ENCODE peak calls at places on chromosomes 5 and 9, in eight cellular contexts. W is ELR; P is MM.1S; X is CD8-positive, alpha-beta T cell; N is neural crest cell; D is colonic mucosa; I is cardiac muscle cell; C is neural progenitor cell. K is an unnamed sample.

GRCh38 chr5:82635561-82636288 is 357.6 kb upstream of the RPS23 start:
- DNase-seq in W (peak), P (no peak), X (no peak), N (no peak), D (peak), I (no peak), C (no peak), K (no peak)

GRCh38 chr5:32687167-32687831 is 23.8 kb upstream of the NPR3 start:
- DNase-seq in W (no peak), P (no peak), X (no peak), N (no peak), D (no peak), I (no peak), C (no peak), K (peak)

GRCh38 chr9:102650896-102651295 is 344.2 kb upstream of the CYLC2 start:
- DNase-seq in W (peak), P (no peak), X (no peak), N (no peak), D (no peak), I (no peak), C (no peak), K (no peak)

GRCh38 chr5:175383350-175383749 is 60.6 kb downstream of the DRD1 start:
- DNase-seq in W (no peak), P (no peak), X (no peak), N (peak), D (peak), I (no peak), C (no peak), K (peak)

GRCh38 chr9:114774504-114774903 is 31.3 kb downstream of the TNFSF15 start:
- DNase-seq in W (no peak), P (peak), X (no peak), N (no peak), D (no peak), I (no peak), C (peak), K (no peak)

GRCh38 chr5:150022163-150022540 is 21.6 kb downstream of the HMGXB3 start:
- DNase-seq in W (peak), P (peak), X (no peak), N (no peak), D (no peak), I (no peak), C (no peak), K (no peak)

GRCh38 chr5:78540335-78541057 is 108.1 kb downstream of the LHFPL2 start:
- DNase-seq in W (no peak), P (no peak), X (no peak), N (peak), D (no peak), I (no peak), C (peak), K (peak)

GRCh38 chr5:34411470-34412346 is 244.4 kb upstream of the RAI14 start:
- DNase-seq in W (no peak), P (no peak), X (no peak), N (no peak), D (no peak), I (no peak), C (peak), K (no peak)

GRCh38 chr5:113489299-113489698 is 1.0 kb upstream of the MCC start:
- DNase-seq in W (peak), P (peak), X (no peak), N (no peak), D (no peak), I (no peak), C (no peak), K (no peak)

GRCh38 chr9:88005146-88005750 is 30.9 kb upstream of the CDK20 start:
- DNase-seq in W (peak), P (no peak), X (no peak), N (no peak), D (no peak), I (no peak), C (no peak), K (no peak)

GRCh38 chr5:122845253-122846050 is at the start of gene SNX24:
- DNase-seq in W (peak), P (peak), X (peak), N (peak), D (peak), I (peak), C (peak), K (peak)

GRCh38 chr5:110957934-110958333 is 113.6 kb upstream of the TSLP start:
- DNase-seq in W (peak), P (no peak), X (no peak), N (no peak), D (no peak), I (no peak), C (no peak), K (no peak)

GRCh38 chr9:92968081-92968480 is 20.8 kb downstream of the FGD3 start:
- DNase-seq in W (no peak), P (no peak), X (peak), N (no peak), D (no peak), I (no peak), C (no peak), K (no peak)

GRCh38 chr5:147248584-147248983 is 13.8 kb downstream of the STK32A start:
- DNase-seq in W (no peak), P (no peak), X (no peak), N (no peak), D (no peak), I (no peak), C (no peak), K (no peak)

GRCh38 chr5:167261309-167262100 is 1029.9 kb upstream of the WWC1 start:
- DNase-seq in W (peak), P (no peak), X (no peak), N (no peak), D (no peak), I (no peak), C (peak), K (no peak)

GRCh38 chr9:120413121-120414048 is 166.6 kb downstream of the CDK5RAP2 start:
- DNase-seq in W (no peak), P (no peak), X (no peak), N (no peak), D (no peak), I (no peak), C (peak), K (no peak)

GRCh38 chr5:38426986-38427950 is 129.2 kb downstream of the LIFR start:
- DNase-seq in W (peak), P (no peak), X (no peak), N (no peak), D (no peak), I (no peak), C (no peak), K (no peak)

GRCh38 chr5:68515514-68515913 is 300.0 kb downstream of the PIK3R1 start:
- DNase-seq in W (no peak), P (no peak), X (no peak), N (no peak), D (no peak), I (no peak), C (no peak), K (no peak)

GRCh38 chr5:137101544-137101943 is 397.6 kb downstream of the SPOCK1 start:
- DNase-seq in W (no peak), P (no peak), X (no peak), N (no peak), D (no peak), I (no peak), C (no peak), K (no peak)

GRCh38 chr5:150492621-150493020 is 15.3 kb upstream of the NDST1 start:
- DNase-seq in W (peak), P (no peak), X (no peak), N (no peak), D (no peak), I (no peak), C (no peak), K (peak)

GRCh38 chr5:142445266-142445665 is 120.4 kb upstream of the SPRY4 start:
- DNase-seq in W (peak), P (no peak), X (no peak), N (no peak), D (no peak), I (no peak), C (no peak), K (no peak)

GRCh38 chr9:128190516-128191405 is 611 bp downstream of the CIZ1 start:
- DNase-seq in W (peak), P (no peak), X (peak), N (no peak), D (peak), I (peak), C (peak), K (peak)

GRCh38 chr9:135993840-135994776 is 32.9 kb upstream of the UBAC1 start:
- DNase-seq in W (no peak), P (no peak), X (no peak), N (no peak), D (no peak), I (no peak), C (peak), K (no peak)

GRCh38 chr9:109448223-109448622 is 49.9 kb downstream of the PTPN3 start:
- DNase-seq in W (peak), P (no peak), X (no peak), N (no peak), D (no peak), I (no peak), C (no peak), K (no peak)

GRCh38 chr9:87435189-87435880 is 62.3 kb upstream of the DAPK1 start:
- DNase-seq in W (no peak), P (no peak), X (no peak), N (no peak), D (no peak), I (no peak), C (no peak), K (no peak)

GRCh38 chr5:122933926-122934325 is 88.5 kb downstream of the SNX24 start:
- DNase-seq in W (no peak), P (no peak), X (no peak), N (no peak), D (no peak), I (no peak), C (no peak), K (no peak)

GRCh38 chr5:180329138-180329435 is 24.0 kb downstream of the GFPT2 start:
- DNase-seq in W (no peak), P (no peak), X (no peak), N (no peak), D (no peak), I (no peak), C (no peak), K (no peak)

GRCh38 chr5:35672995-35673394 is 55.3 kb downstream of the SPEF2 start:
- DNase-seq in W (no peak), P (no peak), X (no peak), N (no peak), D (no peak), I (no peak), C (no peak), K (peak)

GRCh38 chr5:141636413-141637265 is at the start of the genes HDAC3 and RELL2:
- DNase-seq in W (peak), P (peak), X (peak), N (peak), D (peak), I (peak), C (peak), K (peak)

GRCh38 chr5:88824892-88825781 is 57.8 kb downstream of the MEF2C start:
- DNase-seq in W (peak), P (peak), X (no peak), N (no peak), D (no peak), I (no peak), C (no peak), K (no peak)

K was measured in Ammon's horn.